ENCODE peak calls at places on chromosomes 4 and X, in ten cellular contexts. Z is GM13977, U is BE2C, J is natural killer cell, R is right lobe of liver, X is astrocyte of the spinal cord, I is choroid plexus epithelial cell, W is AG10803, P is IMR-90, H is nephron progenitor cell. T is an unnamed sample.

GRCh38 chrX:136867096-136867491 is 13.4 kb downstream of the RBMX start:
- DNase-seq in Z (no peak), R (no peak), I (peak), U (no peak), J (no peak), W (no peak), P (peak), X (no peak), H (no peak), T (no peak)

GRCh38 chrX:108090474-108091265 is 672 bp downstream of the PSMD10 start:
- DNase-seq in U (no peak), I (peak), R (no peak), J (no peak), X (peak), W (peak), Z (no peak), H (no peak), P (peak), T (no peak)

GRCh38 chr4:177339794-177340374 is 30.2 kb downstream of the NEIL3 start:
- DNase-seq in U (no peak), Z (peak), J (no peak), R (no peak), W (peak), I (peak), X (peak), H (no peak), P (peak), T (peak)

GRCh38 chr4:38071801-38072567 is 111.8 kb downstream of the PTTG2 start:
- DNase-seq in Z (peak), P (peak), W (peak), H (no peak), J (no peak), U (peak), R (peak), X (no peak), I (peak), T (no peak)

GRCh38 chr4:110631582-110632505 is 9.0 kb upstream of the PITX2 start:
- DNase-seq in W (peak), R (peak), I (peak), Z (peak), J (no peak), X (peak), H (peak), U (peak), P (peak), T (peak)

GRCh38 chr4:87270144-87270543 is 49.7 kb upstream of the KLHL8 start:
- DNase-seq in Z (peak), P (peak), R (no peak), U (peak), I (peak), W (peak), H (no peak), J (no peak), X (peak), T (no peak)

GRCh38 chr4:77706717-77707116 is 101.1 kb downstream of the CXCL13 start:
- DNase-seq in P (no peak), W (no peak), Z (no peak), X (no peak), U (no peak), I (no peak), R (no peak), H (no peak), J (no peak), T (no peak)

GRCh38 chr4:81786063-81786763 is 314.5 kb upstream of the RASGEF1B start:
- DNase-seq in R (peak), W (no peak), H (no peak), P (no peak), X (peak), I (peak), U (no peak), Z (no peak), J (no peak), T (no peak)

GRCh38 chr4:78235800-78236199 is 178.7 kb downstream of the FRAS1 start:
- DNase-seq in H (no peak), U (no peak), P (no peak), R (no peak), X (no peak), I (no peak), Z (no peak), W (no peak), J (no peak), T (no peak)

GRCh38 chr4:162139412-162139811 is 24.4 kb downstream of the FSTL5 start:
- DNase-seq in U (no peak), J (no peak), H (no peak), P (no peak), Z (no peak), R (no peak), W (no peak), X (no peak), I (no peak), T (no peak)

GRCh38 chrX:104270916-104271512 is 16.3 kb upstream of the ESX1 start:
- DNase-seq in P (peak), U (peak), I (peak), H (peak), R (peak), Z (no peak), X (peak), W (peak), J (peak), T (no peak)

GRCh38 chr4:185817403-185817818 is 5.4 kb upstream of the SORBS2 start:
- DNase-seq in X (no peak), R (peak), H (no peak), P (no peak), Z (no peak), U (no peak), W (no peak), J (no peak), I (no peak), T (no peak)

GRCh38 chr4:144363890-144364289 is 223.4 kb upstream of the GYPA start:
- DNase-seq in I (no peak), W (no peak), P (no peak), J (no peak), H (no peak), U (no peak), Z (no peak), X (no peak), R (no peak), T (no peak)

GRCh38 chr4:161252520-161253141 is 911.2 kb downstream of the FSTL5 start:
- DNase-seq in P (peak), X (peak), R (no peak), H (no peak), W (peak), I (peak), U (peak), Z (peak), J (no peak), T (peak)

GRCh38 chrX:50814701-50815476 is 895 bp upstream of the SHROOM4 start:
- DNase-seq in J (no peak), U (no peak), P (peak), X (no peak), W (peak), Z (no peak), H (no peak), I (peak), R (no peak), T (no peak)

GRCh38 chr4:181528570-181529184 is 714.5 kb upstream of the TENM3 start:
- DNase-seq in Z (peak), W (peak), J (no peak), R (peak), I (peak), P (peak), U (peak), X (peak), H (peak), T (peak)

GRCh38 chrX:38664285-38664684 is 102.9 kb downstream of the TSPAN7 start:
- DNase-seq in Z (no peak), U (peak), P (peak), H (peak), R (no peak), I (peak), J (no peak), X (peak), W (peak), T (no peak)

GRCh38 chr4:18695733-18696527 is 674.4 kb upstream of the LCORL start:
- DNase-seq in H (no peak), I (no peak), P (no peak), X (no peak), J (no peak), R (no peak), W (no peak), U (peak), Z (no peak), T (no peak)

GRCh38 chr4:8916251-8916913 is 44.7 kb upstream of the HMX1 start:
- DNase-seq in H (no peak), J (peak), X (no peak), Z (peak), U (no peak), P (no peak), I (no peak), W (no peak), R (peak), T (no peak)

GRCh38 chr4:7650606-7651400 is 216.1 kb upstream of the PSAPL1 start:
- DNase-seq in P (no peak), U (peak), J (peak), Z (no peak), H (peak), W (no peak), I (peak), R (no peak), X (peak), T (no peak)

GRCh38 chrX:109774706-109775105 is 41.6 kb upstream of the ACSL4 start:
- DNase-seq in P (peak), I (peak), Z (peak), R (no peak), W (peak), H (no peak), X (peak), J (no peak), U (no peak), T (peak)

GRCh38 chrX:9644335-9644734 is 121.3 kb downstream of the GPR143 start:
- DNase-seq in W (peak), I (no peak), J (peak), R (no peak), X (no peak), Z (peak), U (no peak), H (no peak), P (no peak), T (peak)

GRCh38 chrX:36898301-36898700 is 109.9 kb upstream of the FAM47C start:
- DNase-seq in X (no peak), H (no peak), U (no peak), Z (peak), J (no peak), R (no peak), I (peak), P (peak), W (peak), T (peak)
- TF ChIP-seq CTCF in X (peak), H (peak), U (peak), Z (peak), J (no peak), R (peak), I (peak), P (peak), W (peak), T (peak)

DNA sequence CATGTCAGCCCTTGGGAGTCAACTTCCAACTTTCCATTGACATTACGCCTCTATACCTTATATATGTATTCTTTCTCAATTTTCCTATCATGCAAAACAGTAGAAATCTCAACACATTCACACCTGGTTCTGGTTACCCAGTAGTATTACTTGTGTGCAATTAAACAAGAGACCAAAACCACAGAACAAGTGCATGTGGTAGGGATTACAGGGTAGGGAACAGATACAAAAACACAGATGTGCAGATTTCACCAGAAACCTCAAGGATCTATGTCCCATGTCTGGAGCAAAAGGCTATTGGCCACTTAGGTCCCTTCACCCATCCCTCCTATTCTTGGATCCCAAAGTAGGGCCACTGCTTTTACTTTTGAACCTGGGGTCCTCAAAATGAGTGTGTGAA is 143.6 kb upstream of the ZCCHC13 start:
- DNase-seq in Z (no peak), R (no peak), I (no peak), W (peak), X (no peak), U (no peak), P (no peak), H (no peak), J (no peak), T (no peak)
- TF ChIP-seq CTCF in Z (no peak), R (no peak), I (no peak), W (no peak), X (no peak), U (no peak), P (no peak), H (no peak), J (no peak), T (no peak)

DNA sequence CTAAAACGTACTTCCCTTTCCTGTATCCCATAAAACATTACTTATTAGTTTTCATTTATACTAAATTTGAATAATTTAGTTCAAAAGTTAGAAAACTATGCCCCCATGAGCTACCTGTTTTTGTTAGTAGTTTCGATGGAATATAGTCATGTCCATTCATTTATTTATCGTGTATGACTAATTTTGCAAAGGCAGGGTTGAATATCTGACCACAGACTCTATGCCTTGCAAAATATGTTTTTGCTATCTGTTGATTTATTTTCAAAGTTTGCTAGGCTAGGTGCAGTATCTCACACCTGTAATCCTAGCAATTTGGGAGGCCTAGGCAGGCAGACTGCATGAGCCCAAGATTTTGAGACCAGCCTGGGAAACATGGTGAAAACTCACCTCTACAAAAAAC is 78.4 kb downstream of the PDS5A start:
- DNase-seq in P (no peak), X (no peak), W (no peak), J (no peak), Z (no peak), U (no peak), I (no peak), H (no peak), R (no peak), T (no peak)
- TF ChIP-seq CTCF in P (no peak), X (no peak), W (no peak), J (no peak), Z (no peak), U (no peak), I (no peak), H (no peak), R (no peak), T (no peak)

GRCh38 chrX:67604979-67605703 is 61.3 kb downstream of the AR start:
- DNase-seq in U (no peak), Z (no peak), P (peak), H (no peak), R (no peak), I (peak), X (peak), J (no peak), W (peak), T (no peak)
- TF ChIP-seq CTCF in U (no peak), Z (no peak), P (no peak), H (no peak), R (no peak), I (peak), X (peak), J (no peak), W (peak), T (no peak)